ENCODE peak calls at places on chromosomes 4 and X, in four cellular contexts. One of them, this sample, is unnamed.

GRCh38 chr4:54525602-54526001 is 132.2 kb upstream of the KIT start:
- DNase-seq in H1: no peak
- DNase-seq in A549: peak
- DNase-seq in HepG2: no peak
- DNase-seq in this sample: no peak

GRCh38 chrX:39619182-39620009 is 478.4 kb downstream of the BCOR start:
- DNase-seq in A549: peak
- DNase-seq in HepG2: no peak
- DNase-seq in H1: no peak
- DNase-seq in this sample: peak

GRCh38 chr4:154928640-154929257 is 147.7 kb downstream of the RBM46 start:
- DNase-seq in A549: peak
- DNase-seq in HepG2: peak
- DNase-seq in H1: peak
- DNase-seq in this sample: no peak

GRCh38 chr4:92304636-92305035 is 870 bp downstream of the GRID2 start:
- DNase-seq in A549: no peak
- DNase-seq in H1: no peak
- DNase-seq in HepG2: no peak
- DNase-seq in this sample: no peak

GRCh38 chr4:125836597-125837195 is 521.9 kb downstream of the FAT4 start:
- DNase-seq in A549: no peak
- DNase-seq in HepG2: no peak
- DNase-seq in H1: no peak
- DNase-seq in this sample: no peak

GRCh38 chr4:137530176-137530575 is 2.1 kb downstream of the PCDH18 start:
- DNase-seq in HepG2: no peak
- DNase-seq in A549: no peak
- DNase-seq in H1: no peak
- DNase-seq in this sample: no peak

GRCh38 chr4:104969394-104970066 is 177.1 kb upstream of the TET2 start:
- DNase-seq in HepG2: no peak
- DNase-seq in H1: no peak
- DNase-seq in A549: no peak
- DNase-seq in this sample: no peak

GRCh38 chrX:119488749-119489148 is 20.5 kb downstream of the SLC25A5 start:
- DNase-seq in A549: peak
- DNase-seq in HepG2: peak
- DNase-seq in H1: no peak
- DNase-seq in this sample: peak

GRCh38 chr4:40303751-40304150 is 31.4 kb upstream of the CHRNA9 start:
- DNase-seq in A549: no peak
- DNase-seq in H1: no peak
- DNase-seq in HepG2: no peak
- DNase-seq in this sample: no peak

GRCh38 chr4:13992975-13993495 is 365.5 kb upstream of the BOD1L1 start:
- DNase-seq in A549: no peak
- DNase-seq in H1: no peak
- DNase-seq in HepG2: no peak
- DNase-seq in this sample: no peak

GRCh38 chr4:6424425-6424824 is 48.0 kb downstream of the PPP2R2C start:
- DNase-seq in H1: no peak
- DNase-seq in HepG2: no peak
- DNase-seq in A549: no peak
- DNase-seq in this sample: no peak

GRCh38 chrX:31228415-31228832 is 156.6 kb upstream of the FTHL17 start:
- DNase-seq in HepG2: no peak
- DNase-seq in H1: no peak
- DNase-seq in A549: no peak
- DNase-seq in this sample: no peak

GRCh38 chrX:38516196-38516595 is 45.1 kb upstream of the TSPAN7 start:
- DNase-seq in A549: no peak
- DNase-seq in H1: no peak
- DNase-seq in HepG2: no peak
- DNase-seq in this sample: no peak

GRCh38 chrX:41733939-41734338 is 10.0 kb downstream of the GPR82 start:
- DNase-seq in HepG2: no peak
- DNase-seq in A549: no peak
- DNase-seq in H1: no peak
- DNase-seq in this sample: no peak

GRCh38 chrX:41737065-41737464 is 13.1 kb downstream of the GPR82 start:
- DNase-seq in A549: no peak
- DNase-seq in HepG2: no peak
- DNase-seq in H1: no peak
- DNase-seq in this sample: peak

GRCh38 chrX:41734530-41734929 is 10.5 kb downstream of the GPR82 start:
- DNase-seq in H1: no peak
- DNase-seq in HepG2: peak
- DNase-seq in A549: peak
- DNase-seq in this sample: no peak

DNA sequence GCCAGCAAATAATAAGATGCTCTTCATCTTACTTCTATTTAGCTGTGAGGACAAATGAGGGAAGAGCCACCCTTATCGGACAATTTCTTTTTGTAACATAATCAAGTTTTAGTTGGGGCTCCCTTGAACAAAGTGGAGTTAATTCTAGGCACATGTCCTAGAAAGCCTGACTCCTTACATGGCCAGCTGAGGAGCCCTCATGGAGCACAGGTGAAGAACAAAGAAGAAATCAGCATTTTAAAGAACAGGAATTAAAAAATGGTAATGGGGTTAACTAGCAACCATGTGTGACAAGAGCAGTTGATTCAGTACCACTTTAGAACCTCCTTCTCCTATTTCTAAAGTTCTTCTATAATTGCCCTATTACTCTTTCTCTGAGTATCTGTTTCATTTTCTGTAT is 15.9 kb downstream of the GPR82 start:
- DNase-seq in A549: no peak
- DNase-seq in HepG2: no peak
- DNase-seq in H1: no peak
- DNase-seq in this sample: no peak
- TF ChIP-seq PHF8 in A549: no peak
- TF ChIP-seq PHF8 in HepG2: no peak
- TF ChIP-seq PHF8 in H1: no peak
- TF ChIP-seq PHF8 in this sample: no peak

GRCh38 chrX:133580630-133581029 is 165.3 kb upstream of the GPC4 start:
- DNase-seq in HepG2: no peak
- DNase-seq in A549: no peak
- DNase-seq in H1: no peak
- DNase-seq in this sample: no peak
- TF ChIP-seq PHF8 in HepG2: no peak
- TF ChIP-seq PHF8 in A549: no peak
- TF ChIP-seq PHF8 in H1: no peak
- TF ChIP-seq PHF8 in this sample: no peak

GRCh38 chrX:12970691-12971202 is 4.2 kb upstream of the TMSB4X start:
- DNase-seq in HepG2: peak
- DNase-seq in A549: no peak
- DNase-seq in H1: no peak
- DNase-seq in this sample: peak
- TF ChIP-seq PHF8 in HepG2: no peak
- TF ChIP-seq PHF8 in A549: no peak
- TF ChIP-seq PHF8 in H1: no peak
- TF ChIP-seq PHF8 in this sample: no peak

GRCh38 chr4:3302164-3302785 is 9.5 kb downstream of the RGS12 start:
- DNase-seq in H1: no peak
- DNase-seq in HepG2: no peak
- DNase-seq in A549: no peak
- DNase-seq in this sample: no peak
- TF ChIP-seq PHF8 in H1: no peak
- TF ChIP-seq PHF8 in HepG2: no peak
- TF ChIP-seq PHF8 in A549: no peak
- TF ChIP-seq PHF8 in this sample: no peak

DNA sequence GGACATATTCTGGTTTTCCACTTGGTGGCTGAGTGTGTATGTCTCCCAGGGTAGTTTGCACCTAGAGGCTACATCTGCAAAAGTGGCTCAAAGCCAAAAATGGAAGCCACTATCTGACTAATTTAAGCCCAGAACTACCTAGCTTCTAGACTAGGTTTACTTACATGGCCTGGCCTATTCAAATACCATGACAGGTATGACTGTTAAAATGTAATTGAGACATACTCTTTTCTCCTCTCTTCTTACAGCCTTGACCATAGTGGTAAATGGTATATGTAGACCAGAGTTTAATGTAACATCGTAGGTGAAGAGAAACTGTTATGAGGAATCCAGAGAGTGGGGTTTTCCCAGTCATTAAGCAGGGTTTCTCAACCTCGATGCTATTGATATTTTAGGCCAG is 2.6 kb upstream of the TRPC5 start:
- DNase-seq in H1: no peak
- DNase-seq in HepG2: no peak
- DNase-seq in A549: no peak
- DNase-seq in this sample: no peak
- TF ChIP-seq PHF8 in H1: no peak
- TF ChIP-seq PHF8 in HepG2: no peak
- TF ChIP-seq PHF8 in A549: no peak
- TF ChIP-seq PHF8 in this sample: no peak

DNA sequence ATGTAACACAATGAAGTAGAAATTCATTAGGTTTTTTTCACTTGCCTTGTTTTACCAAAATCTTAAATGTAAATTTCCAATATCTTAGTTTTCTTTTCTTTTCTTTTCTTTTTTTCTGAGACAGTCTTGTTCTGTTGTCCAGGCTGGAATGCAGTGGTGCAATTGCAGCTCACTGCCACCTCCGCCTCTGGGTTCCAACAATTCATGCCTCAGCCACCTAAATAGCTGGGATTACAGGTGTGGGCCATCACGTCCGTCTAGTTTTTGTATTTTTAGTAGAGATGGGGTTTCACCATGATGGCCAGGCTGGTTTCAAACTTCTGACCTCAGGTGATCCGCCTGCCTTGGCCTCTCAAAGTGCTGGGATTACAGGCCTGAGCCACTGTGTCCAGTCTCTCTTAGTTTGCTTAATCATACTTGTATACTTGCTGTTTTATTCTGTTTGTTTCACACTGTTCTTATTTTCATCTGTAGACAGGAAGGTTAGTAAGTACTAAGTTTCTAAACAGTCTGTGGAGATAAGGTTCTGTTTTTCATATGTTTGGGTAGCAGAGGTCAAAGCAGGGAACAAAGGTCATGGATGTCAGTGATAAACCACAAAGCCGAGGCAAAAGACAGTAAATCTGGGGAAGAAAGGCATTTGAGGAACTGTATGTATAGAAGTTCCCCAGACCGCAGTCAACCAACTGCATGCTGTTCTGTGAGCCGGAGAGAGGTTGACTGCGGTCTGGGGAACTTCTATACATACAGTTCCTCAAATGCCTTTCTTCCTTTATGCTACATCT is 129.1 kb downstream of the CBR4 start:
- DNase-seq in H1: no peak
- DNase-seq in HepG2: peak
- DNase-seq in A549: no peak
- DNase-seq in this sample: no peak
- TF ChIP-seq PHF8 in H1: no peak
- TF ChIP-seq PHF8 in HepG2: no peak
- TF ChIP-seq PHF8 in A549: no peak
- TF ChIP-seq PHF8 in this sample: no peak

DNA sequence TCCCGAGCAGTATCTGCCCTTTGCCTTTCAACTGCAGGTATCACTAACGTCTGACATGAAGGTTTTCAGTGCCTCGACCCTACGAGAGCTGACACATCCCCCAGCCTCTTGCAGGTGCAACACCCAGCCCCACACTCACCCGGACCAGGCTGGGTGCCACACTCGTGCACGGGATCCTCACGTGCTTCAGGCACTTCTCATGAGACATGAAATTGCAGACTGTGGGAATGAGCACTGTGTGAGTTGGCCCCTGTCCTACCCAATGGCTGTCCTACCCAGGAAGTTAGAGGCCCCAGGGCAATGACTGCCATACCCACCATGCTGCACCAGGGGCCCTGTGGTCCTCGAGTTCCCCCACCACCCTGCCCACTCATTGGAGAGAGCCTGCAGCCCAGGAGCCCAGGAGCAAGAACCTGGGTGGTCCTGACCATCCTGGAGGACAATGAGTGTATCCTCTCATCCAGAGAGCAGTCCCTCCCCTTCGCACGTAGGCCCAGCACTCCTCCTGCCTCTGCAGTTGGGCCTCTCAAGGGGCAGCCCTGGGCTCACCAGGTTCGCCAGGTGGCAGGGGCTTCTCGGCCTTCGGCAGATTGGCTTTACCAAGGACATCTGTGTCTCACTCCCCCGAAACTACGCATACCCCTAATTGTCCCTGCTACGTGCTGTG is 2.4 kb downstream of the DGKQ start:
- DNase-seq in H1: no peak
- DNase-seq in HepG2: no peak
- DNase-seq in A549: no peak
- DNase-seq in this sample: no peak
- TF ChIP-seq PHF8 in H1: no peak
- TF ChIP-seq PHF8 in HepG2: no peak
- TF ChIP-seq PHF8 in A549: no peak
- TF ChIP-seq PHF8 in this sample: no peak